ENCODE peak calls at places on chromosomes 2 and 18, in seven cellular contexts. X is CD4-positive, CD25-positive, alpha-beta regulatory T cell; M is stomach; Y is GM06990; L is upper lobe of right lung; K is neuronal stem cell; G is MM.1S. O is an unnamed sample.

GRCh38 chr2:37417321-37417720 is 72.9 kb downstream of the QPCT start:
- DNase-seq in X (no peak), M (no peak), Y (no peak), L (no peak), K (no peak), G (no peak), O (no peak)

GRCh38 chr2:40760071-40760666 is 308.3 kb upstream of the SLC8A1 start:
- DNase-seq in X (peak), M (no peak), Y (no peak), L (no peak), K (peak), G (peak), O (no peak)

GRCh38 chr2:27356056-27356381 is 545 bp downstream of the GTF3C2 start:
- DNase-seq in X (no peak), M (peak), Y (no peak), L (peak), K (no peak), G (no peak), O (peak)

GRCh38 chr2:151030663-151031230 is 230.9 kb downstream of the RBM43 start:
- DNase-seq in X (peak), M (no peak), Y (no peak), L (no peak), K (no peak), G (no peak), O (no peak)

GRCh38 chr2:40213071-40213470 is 238.8 kb downstream of the SLC8A1 start:
- DNase-seq in X (no peak), M (no peak), Y (no peak), L (no peak), K (no peak), G (no peak), O (no peak)

GRCh38 chr2:37775908-37776250 is 104.4 kb upstream of the CDC42EP3 start:
- DNase-seq in X (no peak), M (no peak), Y (no peak), L (no peak), K (no peak), G (no peak), O (no peak)

GRCh38 chr2:134782792-134783191 is 55.6 kb upstream of the ACMSD start:
- DNase-seq in X (peak), M (no peak), Y (no peak), L (no peak), K (no peak), G (peak), O (peak)

GRCh38 chr2:230866704-230867561 is 2.2 kb downstream of the ITM2C start:
- DNase-seq in X (peak), M (peak), Y (no peak), L (no peak), K (no peak), G (peak), O (no peak)

GRCh38 chr2:168430431-168430830 is 25.6 kb upstream of the CERS6 start:
- DNase-seq in X (no peak), M (no peak), Y (no peak), L (no peak), K (no peak), G (no peak), O (no peak)

GRCh38 chr18:13222371-13223281 is 4.1 kb downstream of the LDLRAD4 start:
- DNase-seq in X (no peak), M (peak), Y (no peak), L (peak), K (no peak), G (no peak), O (no peak)

GRCh38 chr18:25896178-25896780 is 194.1 kb downstream of the SS18 start:
- DNase-seq in X (peak), M (no peak), Y (no peak), L (no peak), K (peak), G (peak), O (peak)

GRCh38 chr2:118834440-118834810 is 13.0 kb downstream of the EN1 start:
- DNase-seq in X (no peak), M (no peak), Y (no peak), L (no peak), K (peak), G (no peak), O (no peak)

GRCh38 chr2:19802088-19802806 is 99.5 kb downstream of the TTC32 start:
- DNase-seq in X (no peak), M (no peak), Y (no peak), L (no peak), K (no peak), G (no peak), O (no peak)

GRCh38 chr18:79515331-79515730 is 119.6 kb downstream of the NFATC1 start:
- DNase-seq in X (no peak), M (no peak), Y (no peak), L (no peak), K (no peak), G (no peak), O (no peak)

GRCh38 chr2:143525006-143525405 is 395.8 kb downstream of the ARHGAP15 start:
- DNase-seq in X (no peak), M (no peak), Y (no peak), L (no peak), K (no peak), G (no peak), O (no peak)

GRCh38 chr2:205806126-205806905 is 124.0 kb downstream of the NRP2 start:
- DNase-seq in X (no peak), M (peak), Y (no peak), L (peak), K (no peak), G (no peak), O (no peak)

GRCh38 chr2:65064728-65065552 is 8.7 kb downstream of the CEP68 start:
- DNase-seq in X (peak), M (peak), Y (peak), L (peak), K (peak), G (peak), O (peak)

GRCh38 chr18:75173758-75174157 is 35.2 kb downstream of the PTGR3 start:
- DNase-seq in X (no peak), M (no peak), Y (no peak), L (no peak), K (no peak), G (no peak), O (no peak)

GRCh38 chr2:41698787-41699422 is 348.9 kb upstream of the PKDCC start:
- DNase-seq in X (peak), M (no peak), Y (no peak), L (peak), K (peak), G (no peak), O (no peak)

GRCh38 chr2:15092166-15092565 is 459.6 kb downstream of the LRATD1 start:
- DNase-seq in X (no peak), M (no peak), Y (no peak), L (no peak), K (no peak), G (no peak), O (no peak)

GRCh38 chr2:96131152-96131817 is 7.0 kb downstream of the ASTL start:
- DNase-seq in X (peak), M (no peak), Y (no peak), L (no peak), K (no peak), G (peak), O (no peak)

GRCh38 chr2:39188958-39189499 is 54.7 kb downstream of the CDKL4 start:
- DNase-seq in X (no peak), M (no peak), Y (no peak), L (no peak), K (no peak), G (no peak), O (no peak)

GRCh38 chr2:123688504-123688903 is 336.6 kb upstream of the CNTNAP5 start:
- DNase-seq in X (no peak), M (no peak), Y (no peak), L (no peak), K (no peak), G (no peak), O (no peak)

GRCh38 chr18:11121426-11121825 is 27.9 kb downstream of the PIEZO2 start:
- DNase-seq in X (no peak), M (no peak), Y (no peak), L (no peak), K (no peak), G (no peak), O (no peak)

GRCh38 chr18:7789853-7790552 is 222.9 kb downstream of the PTPRM start:
- DNase-seq in X (no peak), M (peak), Y (no peak), L (no peak), K (peak), G (no peak), O (no peak)

GRCh38 chr2:125310671-125311364 is 1285.7 kb downstream of the CNTNAP5 start:
- DNase-seq in X (no peak), M (no peak), Y (no peak), L (no peak), K (no peak), G (no peak), O (no peak)

GRCh38 chr2:146994246-146994645 is 850.6 kb upstream of the ACVR2A start:
- DNase-seq in X (no peak), M (no peak), Y (no peak), L (no peak), K (peak), G (no peak), O (no peak)

DNA sequence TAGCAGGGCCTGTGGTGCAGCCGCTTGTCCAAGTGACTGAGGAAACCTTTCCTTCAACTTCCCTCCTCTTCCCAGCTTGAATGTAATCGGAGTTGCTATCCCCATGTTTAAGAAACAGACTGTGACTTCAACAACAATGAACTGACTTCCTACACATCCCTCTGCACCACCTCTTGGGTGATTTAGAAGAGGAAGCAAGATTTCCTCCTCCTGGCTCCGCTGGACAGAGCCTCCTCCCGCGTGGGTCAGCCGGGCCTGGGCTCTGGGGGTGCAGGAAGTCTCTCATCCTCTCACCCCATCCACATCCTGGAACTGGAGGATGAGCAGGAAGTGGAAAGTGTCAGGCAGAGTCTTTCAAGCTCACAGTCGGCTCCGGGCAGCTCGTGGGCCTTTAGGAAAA is 84.3 kb downstream of the GATA6 start:
- DNase-seq in X (no peak), M (no peak), Y (no peak), L (no peak), K (no peak), G (no peak), O (no peak)
- H3K4me3 ChIP-seq in X (no peak), M (no peak), Y (no peak), L (no peak), K (no peak), G (no peak), O (no peak)

GRCh38 chr2:69082430-69082997 is 69.5 kb downstream of the ANTXR1 start:
- DNase-seq in X (no peak), M (peak), Y (no peak), L (no peak), K (no peak), G (no peak), O (no peak)

GRCh38 chr2:69084492-69084891 is 71.5 kb downstream of the ANTXR1 start:
- DNase-seq in X (no peak), M (no peak), Y (no peak), L (no peak), K (no peak), G (no peak), O (no peak)

GRCh38 chr2:69081757-69082156 is 68.8 kb downstream of the ANTXR1 start:
- DNase-seq in X (no peak), M (no peak), Y (no peak), L (no peak), K (no peak), G (no peak), O (no peak)

GRCh38 chr2:69081001-69081400 is 68.0 kb downstream of the ANTXR1 start:
- DNase-seq in X (no peak), M (no peak), Y (no peak), L (no peak), K (no peak), G (no peak), O (no peak)

DNA sequence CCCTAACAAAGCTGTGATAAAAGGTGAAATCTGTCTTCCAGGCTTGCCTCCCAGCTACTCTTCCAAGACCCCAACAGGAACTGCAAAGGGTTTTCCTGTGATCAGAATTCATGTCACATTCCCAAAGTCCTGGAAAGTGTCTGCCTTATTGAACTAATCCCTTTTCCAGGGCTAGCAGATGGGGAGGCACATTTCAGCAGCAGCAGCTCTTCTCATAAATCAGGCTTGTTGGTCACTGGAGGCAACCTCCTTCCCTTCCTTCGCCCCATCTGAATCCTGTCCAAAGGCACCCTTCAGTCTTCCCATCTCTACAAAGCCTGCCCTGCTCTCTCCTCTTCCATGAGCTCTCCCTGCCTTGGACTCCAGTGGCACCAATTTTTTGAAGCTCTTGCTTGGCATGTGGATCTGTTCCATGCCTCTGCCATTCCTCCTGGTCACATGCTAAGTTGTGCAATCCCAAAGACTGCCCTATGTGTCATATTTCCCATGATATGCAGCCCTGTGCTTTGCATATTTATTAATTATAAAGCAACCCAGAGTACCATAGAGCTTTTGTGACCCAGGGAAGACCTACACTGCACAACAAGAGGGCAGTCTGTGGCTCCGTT is 70.3 kb downstream of the ANTXR1 start:
- DNase-seq in X (no peak), M (no peak), Y (no peak), L (no peak), K (no peak), G (no peak), O (no peak)
- H3K4me3 ChIP-seq in X (no peak), M (no peak), Y (no peak), L (no peak), K (no peak), G (no peak), O (no peak)

GRCh38 chr2:240277073-240277806 is 136.8 kb upstream of the OTOS start:
- DNase-seq in X (no peak), M (peak), Y (no peak), L (peak), K (no peak), G (no peak), O (no peak)

GRCh38 chr2:240277807-240278522 is 137.5 kb upstream of the OTOS start:
- DNase-seq in X (no peak), M (no peak), Y (no peak), L (no peak), K (no peak), G (no peak), O (no peak)

GRCh38 chr2:240284503-240285259 is 144.2 kb upstream of the OTOS start:
- DNase-seq in X (no peak), M (no peak), Y (no peak), L (peak), K (no peak), G (no peak), O (no peak)

GRCh38 chr2:240278661-240279060 is 138.2 kb upstream of the OTOS start:
- DNase-seq in X (no peak), M (no peak), Y (no peak), L (no peak), K (no peak), G (no peak), O (no peak)

DNA sequence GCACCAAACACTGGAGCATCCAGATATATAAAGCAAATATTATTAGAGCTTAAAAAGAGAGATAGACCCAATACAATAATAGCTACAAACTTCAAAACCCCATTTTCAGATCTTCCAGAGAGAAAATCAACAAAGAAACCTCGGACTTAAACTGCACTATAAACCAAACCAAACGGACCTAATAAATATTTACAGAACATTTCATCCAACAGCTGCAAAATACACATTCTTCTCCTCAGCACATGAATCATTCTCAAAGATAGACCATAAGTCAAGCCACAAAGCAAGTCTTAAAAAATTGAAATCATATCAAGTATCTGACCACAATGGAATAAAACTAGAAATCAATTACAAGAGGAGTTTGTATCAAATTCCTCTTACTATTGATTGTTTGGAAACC is 140.2 kb upstream of the OTOS start:
- DNase-seq in X (no peak), M (no peak), Y (no peak), L (no peak), K (no peak), G (no peak), O (no peak)
- H3K4me3 ChIP-seq in X (no peak), M (no peak), Y (no peak), L (no peak), K (no peak), G (no peak), O (no peak)

GRCh38 chr2:179263460-179264237 is 983 bp downstream of the SESTD1 start:
- DNase-seq in X (peak), M (peak), Y (peak), L (peak), K (peak), G (peak), O (no peak)

GRCh38 chr2:179263015-179263414 is 1.6 kb downstream of the SESTD1 start:
- DNase-seq in X (no peak), M (no peak), Y (no peak), L (no peak), K (no peak), G (no peak), O (no peak)

GRCh38 chr2:179261161-179261825 is 3.3 kb downstream of the SESTD1 start:
- DNase-seq in X (no peak), M (no peak), Y (no peak), L (no peak), K (no peak), G (no peak), O (no peak)

GRCh38 chr2:179260224-179260623 is 4.4 kb downstream of the SESTD1 start:
- DNase-seq in X (no peak), M (no peak), Y (no peak), L (no peak), K (no peak), G (no peak), O (no peak)

DNA sequence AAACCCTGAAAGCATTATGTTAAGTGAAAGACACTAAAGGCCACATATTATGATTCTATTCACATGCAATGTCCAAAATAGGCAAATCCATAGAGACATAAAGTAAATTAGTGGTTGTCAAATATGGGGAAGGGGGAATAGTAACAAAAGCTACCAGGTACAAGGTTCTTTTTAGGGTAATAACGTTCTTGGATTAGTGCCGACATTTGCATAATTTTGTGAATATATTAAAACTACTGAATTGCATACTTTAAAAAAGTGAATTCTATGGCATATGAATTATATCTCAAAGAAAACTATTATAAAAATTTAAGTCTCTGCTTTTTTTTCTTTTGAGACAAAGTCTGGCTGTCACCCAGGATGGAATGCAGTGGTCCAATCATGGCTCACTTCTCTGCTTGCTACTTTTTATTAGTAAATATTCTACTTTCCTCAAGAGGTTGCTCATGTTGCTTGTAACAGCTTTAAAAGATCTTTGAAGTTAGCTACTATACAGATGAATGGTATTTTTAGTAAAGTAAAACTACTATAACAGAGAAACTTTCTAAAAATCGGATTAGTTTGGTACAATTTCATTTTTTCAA is 2.5 kb downstream of the SESTD1 start:
- DNase-seq in X (no peak), M (no peak), Y (no peak), L (no peak), K (no peak), G (no peak), O (no peak)
- H3K4me3 ChIP-seq in X (no peak), M (no peak), Y (no peak), L (peak), K (no peak), G (no peak), O (no peak)

DNA sequence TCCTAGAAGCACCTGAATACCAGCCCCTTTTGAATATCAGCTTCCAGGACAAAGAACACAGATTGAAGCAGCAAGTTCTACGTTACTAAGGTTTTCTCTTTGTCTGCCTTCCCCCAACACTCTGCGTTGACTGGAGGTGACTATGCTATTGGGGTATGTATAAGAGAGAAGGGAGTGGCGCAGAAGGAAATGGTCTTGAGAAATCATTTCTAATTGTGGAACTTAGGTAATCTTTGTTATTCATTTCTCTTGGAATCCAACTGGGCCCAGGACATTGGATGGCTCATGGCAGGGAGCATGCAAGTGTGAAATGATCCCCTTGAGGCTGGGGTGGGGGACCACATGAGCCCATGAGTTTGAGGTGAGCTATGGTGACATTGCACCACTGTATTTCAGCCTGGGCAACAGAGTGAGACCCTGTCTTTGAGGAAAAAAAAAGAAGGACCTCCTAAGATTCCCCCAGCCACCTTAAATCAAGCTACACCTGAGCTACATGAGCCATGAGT is 29.7 kb downstream of the XDH start:
- DNase-seq in X (no peak), M (no peak), Y (no peak), L (no peak), K (no peak), G (no peak), O (no peak)
- H3K4me3 ChIP-seq in X (no peak), M (no peak), Y (no peak), L (no peak), K (no peak), G (no peak), O (no peak)

DNA sequence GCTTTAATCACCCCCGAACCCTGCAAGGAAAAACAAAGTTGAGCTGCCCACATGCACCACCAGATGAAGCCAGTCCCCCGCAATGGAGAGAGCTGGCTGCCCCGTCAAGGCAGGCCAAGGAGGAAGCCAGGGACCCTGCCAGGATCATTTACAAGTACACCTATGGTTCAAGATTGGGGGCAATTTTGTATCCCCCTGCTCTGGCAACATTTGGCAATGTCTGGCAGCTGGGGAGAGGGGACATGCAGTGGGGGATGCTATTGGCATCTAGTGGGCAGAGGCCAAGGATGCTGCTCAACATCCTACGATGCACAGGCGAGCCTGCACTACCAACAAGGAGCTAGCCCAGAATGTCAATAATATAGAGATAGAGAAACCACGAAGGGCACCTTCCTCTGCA is 1.9 kb downstream of the ACTR1B start:
- DNase-seq in X (no peak), M (no peak), Y (no peak), L (no peak), K (no peak), G (no peak), O (no peak)
- H3K4me3 ChIP-seq in X (peak), M (peak), Y (peak), L (no peak), K (no peak), G (peak), O (peak)